ENCODE peak calls at places on chromosomes 16 and 17, in seven cellular contexts. M, W, Q, R, P, O and G are unnamed samples. For H3K36me3, the result is how much of the 10 kb centered on the place peaks cover.

GRCh38 chr16:90078594-90078895 is 1.4 kb upstream of the PRDM7 start:
- DNase-seq in M (no peak), W (no peak), Q (no peak), R (no peak), P (no peak), O (no peak), G (no peak)

GRCh38 chr17:67477687-67478086 is 100.6 kb downstream of the PITPNC1 start:
- DNase-seq in M (no peak), W (peak), Q (no peak), R (no peak), P (peak), O (no peak), G (peak)

GRCh38 chr16:980595-980854 is 1.0 kb upstream of the SOX8 start:
- DNase-seq in M (no peak), W (no peak), Q (no peak), R (no peak), P (no peak), O (no peak), G (no peak)

GRCh38 chr17:81253358-81254131 is 14.4 kb downstream of the NDUFAF8 start:
- DNase-seq in M (no peak), W (peak), Q (no peak), R (peak), P (peak), O (peak), G (peak)

GRCh38 chr17:61251939-61252865 is 147.4 kb upstream of the TBX2 start:
- DNase-seq in M (peak), W (peak), Q (peak), R (peak), P (peak), O (peak), G (no peak)

GRCh38 chr16:53775821-53776431 is 72.0 kb downstream of the FTO start:
- DNase-seq in M (peak), W (peak), Q (peak), R (peak), P (peak), O (peak), G (no peak)

GRCh38 chr16:64920211-64920610 is 201.7 kb downstream of the CDH11 start:
- DNase-seq in M (no peak), W (no peak), Q (no peak), R (peak), P (no peak), O (peak), G (no peak)

GRCh38 chr17:48500435-48501426 is 30.1 kb downstream of the HOXB1 start:
- DNase-seq in M (no peak), W (peak), Q (no peak), R (peak), P (peak), O (peak), G (no peak)

GRCh38 chr16:80260906-80261311 is 279.9 kb upstream of the DYNLRB2 start:
- DNase-seq in M (no peak), W (peak), Q (no peak), R (peak), P (peak), O (no peak), G (no peak)

GRCh38 chr16:66335704-66336329 is 30.7 kb upstream of the CDH5 start:
- DNase-seq in M (peak), W (no peak), Q (no peak), R (peak), P (peak), O (peak), G (no peak)

GRCh38 chr16:30185683-30186421 is 2.5 kb downstream of the CORO1A start:
- DNase-seq in M (peak), W (no peak), Q (peak), R (no peak), P (no peak), O (no peak), G (peak)

GRCh38 chr16:17032332-17032731 is 438.4 kb downstream of the XYLT1 start:
- DNase-seq in M (no peak), W (no peak), Q (no peak), R (no peak), P (no peak), O (no peak), G (no peak)

GRCh38 chr17:49439673-49440571 is 25.2 kb upstream of the PHB1 start:
- DNase-seq in M (no peak), W (peak), Q (no peak), R (no peak), P (peak), O (no peak), G (no peak)

GRCh38 chr17:14331982-14332298 is 31.1 kb downstream of the HS3ST3B1 start:
- DNase-seq in M (no peak), W (no peak), Q (no peak), R (no peak), P (no peak), O (no peak), G (no peak)

GRCh38 chr16:4330277-4330882 is 14.5 kb downstream of the GLIS2 start:
- DNase-seq in M (peak), W (peak), Q (peak), R (peak), P (peak), O (peak), G (peak)

GRCh38 chr16:53692146-53692545 is 11.5 kb downstream of the RPGRIP1L start:
- DNase-seq in M (no peak), W (no peak), Q (no peak), R (peak), P (no peak), O (peak), G (no peak)

GRCh38 chr16:23679274-23679985 is 741 bp downstream of the PLK1 start:
- DNase-seq in M (no peak), W (no peak), Q (peak), R (peak), P (peak), O (peak), G (no peak)

GRCh38 chr17:11986179-11986938 is 10.9 kb downstream of the ZNF18 start:
- DNase-seq in M (no peak), W (peak), Q (no peak), R (peak), P (no peak), O (peak), G (no peak)

GRCh38 chr17:78873519-78874340 is 29.3 kb downstream of the CEP295NL start:
- DNase-seq in M (no peak), W (no peak), Q (no peak), R (no peak), P (peak), O (no peak), G (no peak)

GRCh38 chr17:1709971-1710806 is at the start of gene TLCD2:
- DNase-seq in M (peak), W (peak), Q (peak), R (peak), P (peak), O (peak), G (no peak)

GRCh38 chr17:66214893-66215528 is 14.2 kb downstream of the APOH start:
- DNase-seq in M (no peak), W (no peak), Q (no peak), R (no peak), P (no peak), O (no peak), G (no peak)

GRCh38 chr16:71460246-71460645 is 1.8 kb downstream of the ZNF23 start:
- DNase-seq in M (no peak), W (peak), Q (no peak), R (no peak), P (peak), O (peak), G (no peak)

GRCh38 chr17:16968786-16969185 is 3.1 kb downstream of the TNFRSF13B start:
- DNase-seq in M (no peak), W (no peak), Q (no peak), R (no peak), P (no peak), O (no peak), G (no peak)

GRCh38 chr16:84379008-84379730 is 10.8 kb downstream of the ATP2C2 start:
- DNase-seq in M (no peak), W (no peak), Q (peak), R (no peak), P (no peak), O (peak), G (no peak)

GRCh38 chr16:48504216-48504615 is 105.8 kb downstream of the N4BP1 start:
- DNase-seq in M (no peak), W (no peak), Q (no peak), R (no peak), P (no peak), O (no peak), G (no peak)

GRCh38 chr16:48505705-48506104 is 104.3 kb downstream of the N4BP1 start:
- DNase-seq in M (no peak), W (no peak), Q (no peak), R (no peak), P (no peak), O (no peak), G (no peak)

GRCh38 chr16:48500981-48501380 is 109.0 kb downstream of the N4BP1 start:
- DNase-seq in M (no peak), W (no peak), Q (no peak), R (no peak), P (no peak), O (no peak), G (no peak)

GRCh38 chr16:48501516-48502377 is 108.2 kb downstream of the N4BP1 start:
- DNase-seq in M (no peak), W (no peak), Q (no peak), R (no peak), P (no peak), O (peak), G (no peak)

DNA sequence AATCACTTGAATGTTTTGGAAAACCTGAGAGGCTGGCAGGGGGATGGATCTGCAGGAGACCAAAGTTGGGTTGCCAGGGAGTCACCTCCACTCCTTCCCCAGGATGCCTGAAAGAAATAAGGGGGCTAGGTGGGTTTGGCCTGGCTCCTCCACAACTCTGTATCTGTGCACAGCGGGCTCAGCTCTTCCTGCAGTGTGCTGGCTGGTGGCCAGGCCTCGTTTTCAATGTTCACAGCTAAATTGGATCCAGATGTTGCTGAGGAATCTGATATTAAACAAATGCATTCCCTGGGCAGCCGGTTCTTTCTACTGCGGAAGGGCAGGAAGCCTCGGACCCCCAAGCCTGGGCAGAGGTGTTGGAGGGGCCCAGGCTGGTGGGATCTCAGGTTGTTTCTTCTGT is 106.2 kb downstream of the N4BP1 start:
- DNase-seq in M (peak), W (peak), Q (no peak), R (peak), P (peak), O (peak), G (no peak)
- H3K4me3 ChIP-seq in M (no peak), W (no peak), Q (no peak), R (no peak), P (no peak), O (no peak), G (no peak)

GRCh38 chr17:27578718-27579085 is 52.3 kb upstream of the LGALS9 start:
- DNase-seq in M (no peak), W (peak), Q (no peak), R (peak), P (peak), O (peak), G (peak)
- H3K27ac ChIP-seq in M (no peak), W (no peak), Q (peak), R (peak), P (peak), O (peak), G (no peak)

DNA sequence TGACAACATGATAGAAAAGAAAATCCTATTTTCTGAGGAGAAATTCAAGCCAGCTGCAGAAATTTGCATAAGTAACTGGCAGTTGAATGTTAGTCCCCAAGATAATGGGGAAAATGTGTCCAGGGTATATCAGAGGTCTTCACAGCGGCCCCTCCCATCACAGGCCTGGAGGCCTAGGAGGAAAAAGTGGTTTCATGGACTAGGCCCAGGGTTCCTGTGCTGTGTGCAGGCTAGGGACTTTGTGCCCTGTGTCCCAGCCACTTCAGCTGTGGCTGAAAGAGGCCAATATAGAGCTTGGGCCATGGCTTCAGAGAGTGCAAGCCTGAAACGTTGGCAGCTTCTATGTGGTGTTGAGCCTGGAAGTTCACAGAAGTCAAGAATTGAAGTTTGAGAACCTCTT is 35.6 kb downstream of the TMEM100 start:
- DNase-seq in M (no peak), W (no peak), Q (no peak), R (no peak), P (no peak), O (no peak), G (no peak)
- H3K36me3 ChIP-seq in M (under half), W (under half), Q (under half), R (under half), P (under half), O (under half), G (under half)

DNA sequence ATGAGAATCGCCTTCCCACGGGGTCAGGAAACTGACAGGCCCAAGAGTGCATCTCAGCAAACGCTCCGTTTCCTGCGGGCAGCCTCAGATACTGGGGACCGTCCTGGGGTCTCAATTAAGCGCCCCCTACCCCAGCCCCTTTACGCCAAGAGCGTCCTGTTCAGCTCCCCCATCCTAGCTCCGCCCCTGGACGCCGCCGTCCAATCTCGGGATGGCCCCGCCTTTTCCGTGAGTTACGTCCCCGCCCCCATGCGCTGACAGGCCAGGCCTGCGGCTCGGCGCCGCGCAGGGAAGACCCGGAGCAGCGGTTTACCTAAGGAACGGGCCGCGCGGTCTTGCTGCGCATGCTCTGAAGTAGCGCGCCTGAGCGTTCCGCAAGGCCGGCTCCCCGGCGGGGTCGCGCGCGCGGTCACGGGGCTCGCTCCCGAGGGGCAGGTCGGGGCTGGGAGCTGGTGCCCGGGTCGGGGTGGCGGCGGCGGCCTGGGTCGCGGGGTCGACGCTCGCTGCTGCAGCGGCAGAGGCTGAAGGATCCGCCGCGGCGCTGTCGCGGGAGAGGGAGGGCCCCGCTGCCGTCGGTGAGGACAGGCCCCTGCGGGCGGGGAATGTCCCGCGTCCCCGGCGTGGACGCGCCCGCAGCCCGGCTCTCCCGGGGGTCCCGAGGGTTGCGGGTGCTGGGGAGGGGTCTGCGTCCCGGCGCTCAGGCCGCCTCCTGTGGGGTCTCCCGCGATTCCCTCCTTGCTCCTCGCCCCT is at the start of gene FLYWCH1:
- DNase-seq in M (peak), W (peak), Q (peak), R (peak), P (peak), O (peak), G (peak)
- H3K4me3 ChIP-seq in M (peak), W (peak), Q (peak), R (peak), P (peak), O (peak), G (peak)

DNA sequence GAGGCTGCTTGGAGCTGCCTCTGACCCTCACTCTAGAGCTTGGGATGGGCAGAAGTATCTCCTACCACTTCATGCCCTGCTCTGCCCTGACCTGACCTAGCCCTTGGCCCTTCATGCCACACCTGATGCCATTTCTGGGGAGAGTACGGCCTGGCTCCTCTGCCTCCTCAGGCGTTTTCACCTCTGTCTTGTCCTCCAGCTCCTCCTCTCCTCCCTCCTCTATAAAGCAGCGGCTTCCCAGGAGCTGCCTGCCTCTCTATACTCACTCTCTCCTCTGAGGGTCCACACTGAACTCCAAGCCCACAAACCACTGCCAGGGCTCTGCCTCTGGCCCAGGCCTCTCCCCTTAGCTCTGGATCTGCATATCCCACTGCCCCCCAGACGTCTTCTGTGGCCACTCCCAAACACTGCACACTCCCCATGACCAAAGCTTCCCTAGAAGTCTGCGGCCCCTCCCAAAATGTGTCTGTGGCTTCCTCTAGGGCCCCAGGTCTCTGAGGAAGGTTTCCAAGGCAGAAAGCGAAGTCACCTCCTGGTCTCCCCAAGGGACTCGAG is 52.6 kb downstream of the PITPNM3 start:
- DNase-seq in M (no peak), W (no peak), Q (no peak), R (no peak), P (no peak), O (no peak), G (no peak)
- H3K27ac ChIP-seq in M (no peak), W (no peak), Q (no peak), R (no peak), P (no peak), O (no peak), G (no peak)

GRCh38 chr17:63821809-63822208 is 5.4 kb upstream of the PSMC5 start:
- DNase-seq in M (no peak), W (no peak), Q (no peak), R (no peak), P (no peak), O (no peak), G (no peak)

GRCh38 chr17:63819131-63819530 is 8.1 kb upstream of the PSMC5 start:
- DNase-seq in M (no peak), W (no peak), Q (no peak), R (no peak), P (no peak), O (no peak), G (no peak)

GRCh38 chr17:63822537-63822936 is 4.7 kb upstream of the PSMC5 start:
- DNase-seq in M (no peak), W (no peak), Q (no peak), R (no peak), P (no peak), O (no peak), G (no peak)

GRCh38 chr17:63819585-63820537 is 7.4 kb upstream of the PSMC5 start:
- DNase-seq in M (no peak), W (no peak), Q (no peak), R (no peak), P (no peak), O (no peak), G (peak)

GRCh38 chr17:63820963-63821561 is 6.2 kb upstream of the PSMC5 start:
- DNase-seq in M (no peak), W (no peak), Q (no peak), R (no peak), P (no peak), O (no peak), G (no peak)
- H3K36me3 ChIP-seq in M (half or more), W (half or more), Q (under half), R (under half), P (half or more), O (half or more), G (half or more)

GRCh38 chr16:67391424-67392300 is 1.6 kb downstream of the TPPP3 start:
- DNase-seq in M (peak), W (peak), Q (peak), R (no peak), P (no peak), O (no peak), G (no peak)

GRCh38 chr16:67393790-67394270 is 532 bp upstream of the TPPP3 start:
- DNase-seq in M (no peak), W (no peak), Q (no peak), R (no peak), P (no peak), O (no peak), G (no peak)

GRCh38 chr16:67392301-67393059 is 818 bp downstream of the TPPP3 start:
- DNase-seq in M (no peak), W (no peak), Q (no peak), R (no peak), P (no peak), O (no peak), G (no peak)

GRCh38 chr16:67394271-67395104 is 1.2 kb upstream of the TPPP3 start:
- DNase-seq in M (peak), W (peak), Q (no peak), R (peak), P (no peak), O (no peak), G (no peak)

DNA sequence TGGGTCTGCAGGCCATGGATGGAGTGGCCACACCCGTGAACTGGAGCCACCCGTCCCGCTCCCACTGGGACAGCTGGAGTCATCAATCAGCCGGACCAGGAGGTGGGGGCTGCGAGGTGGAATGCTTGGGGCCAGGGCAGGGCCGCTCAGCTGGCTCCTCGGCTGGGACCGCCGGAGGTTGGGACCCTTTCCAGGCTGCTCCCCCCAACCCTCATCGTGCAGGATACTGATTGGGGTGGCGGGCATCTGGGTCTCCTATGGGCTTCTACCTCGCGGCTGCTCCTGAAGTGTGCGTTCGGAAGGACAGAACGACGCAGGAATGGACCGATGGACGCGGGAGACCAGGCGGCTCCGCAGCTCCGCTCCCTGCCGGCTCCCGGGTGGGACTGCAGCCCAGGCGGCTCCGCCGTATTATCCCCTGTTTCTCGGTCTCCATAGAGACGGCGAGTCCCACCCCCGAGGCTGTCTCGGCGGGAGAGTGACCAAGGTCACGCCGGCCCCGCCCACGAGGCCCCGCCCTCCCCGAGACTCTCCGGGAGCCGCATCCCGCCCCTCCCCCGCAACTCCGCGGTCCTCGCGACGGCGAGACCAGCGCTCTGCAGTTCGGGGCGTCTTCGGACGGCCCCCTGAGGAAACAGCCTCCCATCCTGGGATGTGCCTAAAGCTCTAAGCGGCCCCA is at the start of gene TPPP3:
- DNase-seq in M (peak), W (peak), Q (peak), R (peak), P (peak), O (peak), G (peak)
- H3K4me3 ChIP-seq in M (peak), W (peak), Q (peak), R (no peak), P (peak), O (peak), G (no peak)